ENCODE peak calls at places on chromosomes 7 and 10, in seven cellular contexts. X is SK-N-SH, E is GM23248, T is fibroblast of lung, W is neuronal stem cell, V is Karpas-422, G is HepG2. C is an unnamed sample.
A peak's percentile ranks its signal among the peaks of the same experiment; 100 is the strongest.

GRCh38 chr7:18407385-18407784 is 88.2 kb upstream of the HDAC9 start:
- DNase-seq in X (no peak), E (no peak), T (no peak), W (no peak), V (no peak), G (no peak), C (no peak)

GRCh38 chr7:132410385-132410784 is 165.9 kb downstream of the PLXNA4 start:
- DNase-seq in X (no peak), E (peak; percentile 37), T (peak; percentile 41), W (no peak), V (no peak), G (no peak), C (no peak)

GRCh38 chr10:99565166-99565565 is 32.4 kb downstream of the NKX2-3 start:
- DNase-seq in X (no peak), E (peak; percentile 36), T (no peak), W (no peak), V (no peak), G (no peak), C (no peak)

GRCh38 chr10:46514431-46514861 is 42.0 kb downstream of the GPRIN2 start:
- DNase-seq in X (no peak), E (no peak), T (no peak), W (no peak), V (no peak), G (no peak), C (no peak)

GRCh38 chr10:46311501-46311951 is 24.7 kb downstream of the ANTXRL start:
- DNase-seq in X (no peak), E (no peak), T (no peak), W (no peak), V (no peak), G (no peak), C (no peak)

GRCh38 chr7:115038158-115038557 is 116.3 kb downstream of the MDFIC start:
- DNase-seq in X (no peak), E (no peak), T (no peak), W (no peak), V (no peak), G (no peak), C (no peak)

GRCh38 chr10:88095778-88096452 is 232.5 kb downstream of the PTEN start:
- DNase-seq in X (no peak), E (no peak), T (no peak), W (no peak), V (no peak), G (no peak), C (no peak)

GRCh38 chr7:1696671-1697498 is 26.8 kb downstream of the ELFN1 start:
- DNase-seq in X (peak; percentile 41), E (no peak), T (no peak), W (no peak), V (no peak), G (no peak), C (no peak)

GRCh38 chr10:94277450-94277849 is 85.3 kb downstream of the NOC3L start:
- DNase-seq in X (no peak), E (no peak), T (no peak), W (no peak), V (no peak), G (no peak), C (no peak)

GRCh38 chr10:84391326-84391725 is 62.9 kb downstream of the CCSER2 start:
- DNase-seq in X (no peak), E (no peak), T (peak; percentile 22), W (no peak), V (no peak), G (no peak), C (no peak)

GRCh38 chr7:20506175-20506574 is 109.3 kb upstream of the ABCB5 start:
- DNase-seq in X (no peak), E (no peak), T (no peak), W (no peak), V (peak; percentile 29), G (no peak), C (no peak)

GRCh38 chr10:43962346-43963191 is 313.9 kb upstream of the ZNF32 start:
- DNase-seq in X (no peak), E (peak; percentile 25), T (peak; percentile 83), W (no peak), V (no peak), G (no peak), C (no peak)

GRCh38 chr7:39465055-39465929 is 100.9 kb upstream of the YAE1 start:
- DNase-seq in X (peak; percentile 63), E (peak; percentile 83), T (peak; percentile 71), W (peak; percentile 55), V (peak; percentile 81), G (peak; percentile 62), C (peak; percentile 74)

GRCh38 chr7:45662540-45663166 is 88.5 kb downstream of the ADCY1 start:
- DNase-seq in X (no peak), E (no peak), T (no peak), W (no peak), V (no peak), G (no peak), C (no peak)

GRCh38 chr7:127897704-127898454 is 133.4 kb downstream of the LRRC4 start:
- DNase-seq in X (no peak), E (peak; percentile 75), T (no peak), W (no peak), V (no peak), G (no peak), C (no peak)

GRCh38 chr10:71688256-71688655 is 31.3 kb downstream of the C10orf105 start:
- DNase-seq in X (no peak), E (no peak), T (no peak), W (no peak), V (no peak), G (no peak), C (no peak)

GRCh38 chr10:102796407-102797176 is 40.6 kb downstream of the CYP17A1 start:
- DNase-seq in X (no peak), E (peak; percentile 74), T (peak; percentile 64), W (no peak), V (no peak), G (no peak), C (no peak)

GRCh38 chr10:32337343-32337742 is 9.6 kb downstream of the EPC1 start:
- DNase-seq in X (no peak), E (no peak), T (no peak), W (no peak), V (no peak), G (no peak), C (no peak)
- H3K9ac ChIP-seq in X (no peak overlapping the region), E (no peak overlapping the region), T (no peak overlapping the region), W (no peak overlapping the region), V (no peak overlapping the region), G (no peak overlapping the region), C (no peak overlapping the region)

GRCh38 chr10:110870823-110871235 is 899 bp upstream of the PDCD4 start:
- DNase-seq in X (peak; percentile 20), E (peak; percentile 74), T (no peak), W (no peak), V (no peak), G (no peak), C (no peak)

GRCh38 chr10:110871236-110872084 is at the start of gene PDCD4:
- DNase-seq in X (peak; percentile 93), E (peak; percentile 98), T (peak; percentile 97), W (peak; percentile 99), V (peak; percentile 97), G (peak; percentile 94), C (peak; percentile 97)

GRCh38 chr10:110867807-110868465 is 3.8 kb upstream of the PDCD4 start:
- DNase-seq in X (no peak), E (peak; percentile 30), T (no peak), W (no peak), V (peak; percentile 65), G (no peak), C (no peak)

GRCh38 chr10:110865804-110866482 is 5.8 kb upstream of the PDCD4 start:
- DNase-seq in X (no peak), E (peak; percentile 4), T (no peak), W (no peak), V (peak; percentile 71), G (no peak), C (no peak)

GRCh38 chr10:110868981-110869380 is 2.7 kb upstream of the PDCD4 start:
- DNase-seq in X (no peak), E (no peak), T (no peak), W (no peak), V (no peak), G (no peak), C (no peak)
- H3K9ac ChIP-seq in X (no peak overlapping the region), E (no peak overlapping the region), T (no peak overlapping the region), W (no peak overlapping the region), V (no peak overlapping the region), G (no peak overlapping the region), C (no peak overlapping the region)

DNA sequence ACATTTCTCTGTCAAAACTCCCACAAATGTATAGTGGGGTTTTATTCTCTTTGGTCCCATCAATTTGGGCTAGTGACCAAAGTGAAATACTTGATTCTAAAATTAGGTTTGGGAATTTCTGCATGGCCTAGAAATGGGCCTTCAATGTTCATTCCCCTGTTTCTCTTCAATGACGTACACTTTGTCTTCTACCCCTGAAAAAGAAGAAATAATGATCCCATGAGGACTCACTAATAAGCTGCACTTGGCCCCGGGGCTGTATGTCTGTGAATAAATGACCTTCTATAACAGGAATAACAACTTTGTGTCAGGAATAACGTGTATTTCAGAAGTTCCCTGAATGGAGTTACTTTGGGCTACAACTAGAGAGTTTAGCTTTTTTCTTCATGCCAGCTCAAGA is 20.2 kb downstream of the OR6B1 start:
- DNase-seq in X (no peak), E (no peak), T (no peak), W (no peak), V (no peak), G (no peak), C (no peak)
- H3K9ac ChIP-seq in X (no peak overlapping the region), E (no peak overlapping the region), T (no peak overlapping the region), W (no peak overlapping the region), V (no peak overlapping the region), G (no peak overlapping the region), C (no peak overlapping the region)

GRCh38 chr10:3887404-3887803 is 102.4 kb upstream of the KLF6 start:
- DNase-seq in X (no peak), E (peak; percentile 47), T (no peak), W (no peak), V (no peak), G (no peak), C (no peak)

GRCh38 chr10:3886666-3887251 is 101.8 kb upstream of the KLF6 start:
- DNase-seq in X (peak; percentile 50), E (peak; percentile 94), T (peak; percentile 88), W (no peak), V (no peak), G (peak; percentile 90), C (no peak)

GRCh38 chr10:3889961-3890522 is 105.0 kb upstream of the KLF6 start:
- DNase-seq in X (no peak), E (peak; percentile 68), T (no peak), W (no peak), V (no peak), G (peak; percentile 99), C (peak; percentile 25)

GRCh38 chr10:3886191-3886590 is 101.2 kb upstream of the KLF6 start:
- DNase-seq in X (peak; percentile 58), E (peak; percentile 86), T (peak; percentile 58), W (no peak), V (no peak), G (no peak), C (no peak)

GRCh38 chr10:3887885-3888476 is 103.0 kb upstream of the KLF6 start:
- DNase-seq in X (no peak), E (peak; percentile 97), T (peak; percentile 78), W (peak; percentile 41), V (no peak), G (no peak), C (peak; percentile 59)
- H3K9ac ChIP-seq in X (peak overlapping the region; percentile 75), E (peak overlapping the region; percentile 87), T (peak overlapping the region; percentile 42), W (no peak overlapping the region), V (no peak overlapping the region), G (peak overlapping the region; percentile 78), C (no peak overlapping the region)

C was measured in NT2/D1.